ENCODE peak calls at places on chromosomes 3 and 15, in seven cellular contexts. Q, W, C, Y, V, Z and H are unnamed samples.

GRCh38 chr15:80695099-80695910 is at the start of gene ABHD17C:
- DNase-seq in Y (no peak), V (peak), Q (peak), W (peak), Z (peak), C (peak), H (peak)

GRCh38 chr15:29067949-29068348 is 182.2 kb downstream of the APBA2 start:
- DNase-seq in W (no peak), Q (no peak), Z (no peak), C (no peak), Y (no peak), V (no peak), H (no peak)

GRCh38 chr3:129794319-129795201 is 99.0 kb downstream of the TMCC1 start:
- DNase-seq in Z (peak), W (no peak), Q (peak), C (no peak), Y (no peak), V (no peak), H (peak)

GRCh38 chr3:187919018-187919417 is 173.8 kb upstream of the BCL6 start:
- DNase-seq in Z (peak), W (peak), Y (no peak), C (peak), V (peak), Q (no peak), H (no peak)

GRCh38 chr3:193134895-193135294 is 106.1 kb upstream of the PLAAT1 start:
- DNase-seq in C (no peak), Q (peak), W (no peak), Z (peak), Y (peak), V (no peak), H (peak)

GRCh38 chr15:80509800-80510199 is 105.6 kb downstream of the ARNT2 start:
- DNase-seq in Q (no peak), Y (no peak), C (no peak), Z (no peak), V (no peak), W (no peak), H (no peak)

GRCh38 chr3:107377151-107377550 is at the start of gene CCDC54:
- DNase-seq in V (no peak), Z (no peak), Y (no peak), Q (peak), W (no peak), C (no peak), H (peak)

GRCh38 chr3:63303238-63303637 is 25.1 kb downstream of the SYNPR start:
- DNase-seq in Y (no peak), C (no peak), Q (no peak), V (no peak), Z (no peak), W (no peak), H (no peak)

GRCh38 chr3:112610121-112610520 is 30.8 kb downstream of the CCDC80 start:
- DNase-seq in Q (no peak), V (no peak), C (no peak), W (no peak), Z (peak), Y (peak), H (no peak)

GRCh38 chr3:151431940-151432339 is 28.9 kb downstream of the IGSF10 start:
- DNase-seq in C (no peak), W (no peak), Q (no peak), Z (peak), Y (no peak), V (no peak), H (no peak)

GRCh38 chr3:141279074-141279945 is 47.7 kb downstream of the PXYLP1 start:
- DNase-seq in C (no peak), Q (peak), W (peak), Z (peak), Y (no peak), V (no peak), H (peak)

GRCh38 chr15:59247364-59247763 is 40.7 kb downstream of the LDHAL6B start:
- DNase-seq in W (peak), Z (peak), Q (peak), V (peak), C (peak), Y (peak), H (peak)

GRCh38 chr3:46710229-46710628 is 7.4 kb downstream of the PRSS50 start:
- DNase-seq in W (no peak), Q (no peak), V (no peak), Y (no peak), Z (no peak), C (no peak), H (no peak)

GRCh38 chr3:13427662-13428603 is 7.8 kb upstream of the NUP210 start:
- DNase-seq in Q (no peak), C (no peak), Z (no peak), W (no peak), V (peak), Y (no peak), H (no peak)

GRCh38 chr15:42385206-42385979 is 26.1 kb downstream of the CAPN3 start:
- DNase-seq in Z (peak), C (no peak), Q (peak), W (peak), Y (no peak), V (no peak), H (peak)

GRCh38 chr15:67799801-67800205 is 25.5 kb upstream of the SKOR1 start:
- DNase-seq in C (no peak), Z (no peak), W (no peak), Q (no peak), V (no peak), Y (no peak), H (no peak)

GRCh38 chr3:127831723-127832172 is 9.4 kb upstream of the MGLL start:
- DNase-seq in Q (peak), Y (no peak), C (no peak), V (no peak), Z (no peak), W (peak), H (no peak)

GRCh38 chr15:95132774-95133173 is 901.4 kb downstream of the MCTP2 start:
- DNase-seq in Q (peak), Y (peak), C (no peak), W (no peak), V (no peak), Z (peak), H (peak)

GRCh38 chr3:157444789-157445188 is 8.1 kb downstream of the PTX3 start:
- DNase-seq in W (no peak), Y (no peak), Q (no peak), Z (no peak), C (no peak), V (no peak), H (no peak)

GRCh38 chr3:9308298-9308990 is 54.4 kb upstream of the THUMPD3 start:
- DNase-seq in Z (peak), C (no peak), Y (no peak), V (no peak), Q (no peak), W (no peak), H (no peak)

GRCh38 chr3:7193271-7193670 is 332.4 kb downstream of the GRM7 start:
- DNase-seq in Z (no peak), Q (no peak), C (no peak), W (no peak), Y (no peak), V (no peak), H (no peak)

GRCh38 chr3:9422712-9423424 is 25.5 kb downstream of the SETD5 start:
- DNase-seq in Z (peak), C (no peak), Q (peak), W (no peak), V (no peak), Y (peak), H (peak)

GRCh38 chr3:196216081-196216564 is at the start of gene SLC51A:
- DNase-seq in Y (no peak), C (no peak), W (no peak), Q (no peak), Z (no peak), V (no peak), H (no peak)

GRCh38 chr3:194714564-194714963 is 28.9 kb downstream of the FAM43A start:
- DNase-seq in V (no peak), W (no peak), C (no peak), Z (no peak), Q (no peak), Y (no peak), H (no peak)

GRCh38 chr3:175735866-175736265 is 876.7 kb downstream of the NAALADL2 start:
- DNase-seq in C (no peak), W (no peak), Y (no peak), Z (no peak), Q (no peak), V (no peak), H (no peak)